ENCODE peak calls at places on chromosomes 3 and 15, in nine cellular contexts. U is NCI-H187 treated with DMSO at 0.1 percent for 48 hours; N is NCI-H1694 treated with DMSO at 0.1 percent for 48 hours; O is activated effector memory CD4-positive, alpha-beta T cell treated with anti-CD3 and anti-CD28 coated beads, Interleukin-2, amount 50 U/mL, for 16 hours; A is tibial artery; X is PC-9; J is activated gamma-delta T cell; P is ascending aorta; R is brain microvascular endothelial cell. L is an unnamed sample.

GRCh38 chr3:177561769-177562360 is 364.6 kb upstream of the TBL1XR1 start:
- DNase-seq in U (no peak), N (no peak), O (no peak), A (no peak), X (no peak), J (no peak), P (no peak), R (no peak), L (no peak)

GRCh38 chr3:103295974-103296570 is 861.3 kb downstream of the ZPLD1 start:
- DNase-seq in U (no peak), N (peak), O (no peak), A (no peak), X (no peak), J (no peak), P (no peak), R (peak), L (no peak)

GRCh38 chr3:134085034-134085775 is 55.5 kb upstream of the SLCO2A1 start:
- DNase-seq in U (no peak), N (no peak), O (no peak), A (no peak), X (no peak), J (no peak), P (no peak), R (no peak), L (no peak)

GRCh38 chr15:29805708-29806104 is 16.6 kb downstream of the TJP1 start:
- DNase-seq in U (no peak), N (no peak), O (no peak), A (no peak), X (no peak), J (no peak), P (no peak), R (no peak), L (no peak)

GRCh38 chr15:43775411-43775965 is 1.3 kb downstream of the ELL3 start:
- DNase-seq in U (peak), N (peak), O (no peak), A (no peak), X (peak), J (no peak), P (peak), R (peak), L (no peak)

GRCh38 chr15:99138491-99138982 is 33.7 kb downstream of the SYNM start:
- DNase-seq in U (no peak), N (no peak), O (no peak), A (peak), X (no peak), J (no peak), P (no peak), R (no peak), L (no peak)

GRCh38 chr3:69784854-69785523 is 45.7 kb downstream of the MITF start:
- DNase-seq in U (no peak), N (no peak), O (no peak), A (peak), X (peak), J (no peak), P (peak), R (peak), L (no peak)

GRCh38 chr3:30660656-30661055 is 54.3 kb downstream of the TGFBR2 start:
- DNase-seq in U (no peak), N (no peak), O (no peak), A (no peak), X (no peak), J (no peak), P (no peak), R (no peak), L (no peak)

GRCh38 chr3:42876940-42877720 is 1.5 kb upstream of the CYP8B1 start:
- DNase-seq in U (no peak), N (no peak), O (no peak), A (no peak), X (no peak), J (no peak), P (no peak), R (no peak), L (no peak)

GRCh38 chr3:13891492-13892073 is 11.7 kb upstream of the WNT7A start:
- DNase-seq in U (no peak), N (no peak), O (no peak), A (no peak), X (no peak), J (no peak), P (no peak), R (no peak), L (no peak)

GRCh38 chr15:91853501-91853967 is at the start of gene SLCO3A1:
- DNase-seq in U (no peak), N (peak), O (peak), A (peak), X (peak), J (peak), P (peak), R (no peak), L (no peak)

GRCh38 chr3:168801792-168802191 is 706.1 kb upstream of the GOLIM4 start:
- DNase-seq in U (no peak), N (no peak), O (no peak), A (no peak), X (peak), J (no peak), P (no peak), R (peak), L (no peak)

GRCh38 chr3:155603302-155603701 is 141.6 kb downstream of the PLCH1 start:
- DNase-seq in U (no peak), N (peak), O (no peak), A (no peak), X (no peak), J (no peak), P (no peak), R (no peak), L (no peak)

GRCh38 chr15:89196994-89197393 is 24.4 kb downstream of the RLBP1 start:
- DNase-seq in U (no peak), N (no peak), O (peak), A (no peak), X (peak), J (no peak), P (no peak), R (no peak), L (no peak)

GRCh38 chr3:112672716-112673506 is 32.0 kb upstream of the CCDC80 start:
- DNase-seq in U (no peak), N (no peak), O (no peak), A (no peak), X (no peak), J (no peak), P (no peak), R (no peak), L (no peak)

GRCh38 chr3:127760361-127760760 is 62.0 kb downstream of the MGLL start:
- DNase-seq in U (no peak), N (peak), O (no peak), A (no peak), X (no peak), J (no peak), P (no peak), R (no peak), L (no peak)